ENCODE peak calls at places on chromosomes 2 and 18, in nine cellular contexts. F, W, N, K, O, E, C, Y and U are unnamed samples.

GRCh38 chr2:213119061-213119809 is 32.2 kb downstream of the IKZF2 start:
- DNase-seq in F (peak), W (no peak), N (no peak), K (peak), O (no peak), E (peak), C (no peak), Y (no peak), U (no peak)

GRCh38 chr18:48629730-48630324 is 91.0 kb downstream of the CTIF start:
- DNase-seq in F (no peak), W (no peak), N (no peak), K (no peak), O (no peak), E (peak), C (no peak), Y (no peak), U (no peak)

GRCh38 chr2:121638333-121638732 is 10.9 kb downstream of the CLASP1 start:
- DNase-seq in F (no peak), W (no peak), N (no peak), K (no peak), O (peak), E (no peak), C (no peak), Y (no peak), U (no peak)

GRCh38 chr2:176156301-176156958 is 677 bp upstream of the HOXD3 start:
- DNase-seq in F (no peak), W (no peak), N (no peak), K (no peak), O (no peak), E (no peak), C (no peak), Y (no peak), U (no peak)

GRCh38 chr2:35973737-35974132 is 381.8 kb upstream of the CRIM1 start:
- DNase-seq in F (no peak), W (no peak), N (no peak), K (no peak), O (no peak), E (no peak), C (no peak), Y (no peak), U (no peak)

GRCh38 chr2:227684258-227684657 is 17.7 kb downstream of the SCYGR5 start:
- DNase-seq in F (no peak), W (no peak), N (no peak), K (no peak), O (no peak), E (no peak), C (peak), Y (no peak), U (no peak)

GRCh38 chr18:48031011-48031480 is 100.6 kb upstream of the SMAD2 start:
- DNase-seq in F (no peak), W (no peak), N (no peak), K (peak), O (peak), E (peak), C (peak), Y (peak), U (peak)

GRCh38 chr2:46548521-46549144 is 69.3 kb downstream of the TMEM247 start:
- DNase-seq in F (no peak), W (no peak), N (no peak), K (no peak), O (no peak), E (no peak), C (no peak), Y (no peak), U (no peak)

GRCh38 chr2:46765045-46765444 is 150.6 kb downstream of the MCFD2 start:
- DNase-seq in F (no peak), W (no peak), N (no peak), K (no peak), O (no peak), E (no peak), C (no peak), Y (no peak), U (no peak)

GRCh38 chr2:31247671-31248070 is 13.7 kb downstream of the EHD3 start:
- DNase-seq in F (no peak), W (no peak), N (no peak), K (no peak), O (no peak), E (no peak), C (no peak), Y (no peak), U (no peak)

GRCh38 chr18:32160547-32160946 is 29.3 kb upstream of the MEP1B start:
- DNase-seq in F (no peak), W (no peak), N (no peak), K (no peak), O (no peak), E (no peak), C (no peak), Y (no peak), U (no peak)

GRCh38 chr2:216833076-216833475 is 26.8 kb downstream of the TNP1 start:
- DNase-seq in F (no peak), W (no peak), N (no peak), K (no peak), O (no peak), E (no peak), C (no peak), Y (no peak), U (no peak)

GRCh38 chr2:100281521-100282438 is 40.5 kb downstream of the LONRF2 start:
- DNase-seq in F (no peak), W (no peak), N (no peak), K (no peak), O (peak), E (peak), C (no peak), Y (no peak), U (no peak)

GRCh38 chr2:164008752-164009151 is 272.9 kb upstream of the FIGN start:
- DNase-seq in F (no peak), W (no peak), N (no peak), K (no peak), O (peak), E (no peak), C (no peak), Y (no peak), U (no peak)

GRCh38 chr2:135030826-135031225 is 16.4 kb downstream of the MAP3K19 start:
- DNase-seq in F (no peak), W (no peak), N (no peak), K (peak), O (peak), E (peak), C (no peak), Y (peak), U (no peak)

GRCh38 chr2:132731431-132731830 is 61.4 kb upstream of the LYPD1 start:
- DNase-seq in F (no peak), W (no peak), N (no peak), K (no peak), O (no peak), E (no peak), C (no peak), Y (no peak), U (no peak)

GRCh38 chr2:239348563-239349447 is 52.0 kb downstream of the HDAC4 start:
- DNase-seq in F (no peak), W (no peak), N (no peak), K (no peak), O (no peak), E (peak), C (no peak), Y (no peak), U (no peak)

GRCh38 chr18:56873441-56874140 is 222.4 kb downstream of the WDR7 start:
- DNase-seq in F (no peak), W (peak), N (no peak), K (no peak), O (peak), E (no peak), C (no peak), Y (no peak), U (no peak)

GRCh38 chr18:71919211-71919610 is 624.9 kb downstream of the CBLN2 start:
- DNase-seq in F (no peak), W (no peak), N (no peak), K (no peak), O (no peak), E (no peak), C (no peak), Y (no peak), U (no peak)

GRCh38 chr18:62738638-62739037 is 23.3 kb downstream of the PHLPP1 start:
- DNase-seq in F (no peak), W (no peak), N (no peak), K (no peak), O (peak), E (no peak), C (no peak), Y (no peak), U (no peak)

GRCh38 chr2:97005353-97005752 is 19.0 kb upstream of the FAM178B start:
- DNase-seq in F (no peak), W (no peak), N (no peak), K (peak), O (no peak), E (no peak), C (no peak), Y (no peak), U (no peak)

GRCh38 chr2:20300656-20301055 is 50.0 kb downstream of the PUM2 start:
- DNase-seq in F (no peak), W (no peak), N (no peak), K (no peak), O (no peak), E (no peak), C (no peak), Y (no peak), U (no peak)

GRCh38 chr18:62829936-62830335 is 114.6 kb downstream of the PHLPP1 start:
- DNase-seq in F (no peak), W (no peak), N (no peak), K (no peak), O (no peak), E (peak), C (no peak), Y (no peak), U (no peak)

GRCh38 chr2:239180526-239181073 is 220.2 kb downstream of the HDAC4 start:
- DNase-seq in F (no peak), W (no peak), N (no peak), K (no peak), O (no peak), E (no peak), C (no peak), Y (no peak), U (no peak)

GRCh38 chr2:233079473-233079877 is 19.3 kb downstream of the INPP5D start:
- DNase-seq in F (no peak), W (no peak), N (no peak), K (peak), O (no peak), E (no peak), C (no peak), Y (no peak), U (no peak)